ENCODE peak calls at places on chromosomes 11 and 22, in four cellular contexts. P is transverse colon, Q is suprapubic skin, I is sigmoid colon. M is an unnamed sample. For H3K27me3, the result is how much of the 10 kb centered on the place peaks cover.

GRCh38 chr22:21959274-21960074 is 6.8 kb upstream of the PPM1F start:
- DNase-seq in P (no peak), Q (no peak), I (no peak), M (no peak)

GRCh38 chr11:131136476-131136875 is 220.2 kb upstream of the SNX19 start:
- DNase-seq in P (no peak), Q (no peak), I (no peak), M (no peak)

GRCh38 chr11:95585071-95585751 is 204.4 kb downstream of the FAM76B start:
- DNase-seq in P (no peak), Q (no peak), I (no peak), M (no peak)

GRCh38 chr22:47124451-47124881 is 362.0 kb downstream of the TBC1D22A start:
- DNase-seq in P (no peak), Q (no peak), I (no peak), M (no peak)

GRCh38 chr11:107882095-107882820 is 23.7 kb upstream of the SLC35F2 start:
- DNase-seq in P (no peak), Q (peak), I (no peak), M (no peak)

GRCh38 chr11:69667619-69668604 is 7.2 kb downstream of the LTO1 start:
- DNase-seq in P (no peak), Q (peak), I (peak), M (no peak)

GRCh38 chr11:75428301-75428724 is 4.7 kb downstream of the KLHL35 start:
- DNase-seq in P (peak), Q (peak), I (peak), M (peak)

GRCh38 chr11:59899532-59899931 is 20.9 kb downstream of the OOSP3 start:
- DNase-seq in P (no peak), Q (no peak), I (no peak), M (no peak)

GRCh38 chr22:46514592-46515207 is 22.7 kb downstream of the CELSR1 start:
- DNase-seq in P (no peak), Q (no peak), I (no peak), M (no peak)

GRCh38 chr11:61158691-61159381 is 2.4 kb downstream of the VPS37C start:
- DNase-seq in P (peak), Q (no peak), I (peak), M (no peak)

GRCh38 chr11:37689951-37690350 is 1091.9 kb upstream of the RAG2 start:
- DNase-seq in P (no peak), Q (no peak), I (no peak), M (no peak)

GRCh38 chr22:22591348-22592299 is 32.6 kb upstream of the PRAME start:
- DNase-seq in P (no peak), Q (no peak), I (no peak), M (no peak)

GRCh38 chr11:27372159-27372558 is 9.1 kb upstream of the CCDC34 start:
- DNase-seq in P (no peak), Q (no peak), I (no peak), M (no peak)

GRCh38 chr11:26946209-26946828 is 47.6 kb upstream of the FIBIN start:
- DNase-seq in P (no peak), Q (no peak), I (no peak), M (no peak)

DNA sequence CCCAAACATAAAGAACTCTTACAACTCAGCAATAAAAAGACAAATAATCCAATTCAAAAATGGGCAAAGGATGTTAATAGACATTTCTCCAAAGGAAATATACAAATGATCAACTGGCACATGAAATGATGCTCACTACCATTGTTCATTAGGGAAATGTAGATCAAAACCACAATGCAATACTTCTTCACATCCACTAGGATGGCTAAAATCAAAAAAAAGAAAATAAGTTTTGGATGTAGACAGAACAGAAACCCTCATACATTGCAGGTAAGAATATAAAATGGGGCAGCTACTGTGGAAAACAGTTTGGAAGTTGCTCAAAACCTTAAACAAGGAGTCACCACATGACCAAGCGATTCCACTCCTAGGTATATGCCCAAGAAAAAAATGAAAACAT is 16.3 kb downstream of the SIK3 start:
- DNase-seq in P (no peak), Q (no peak), I (no peak), M (no peak)
- TF ChIP-seq CTCF in P (no peak), Q (no peak), I (no peak), M (no peak)

DNA sequence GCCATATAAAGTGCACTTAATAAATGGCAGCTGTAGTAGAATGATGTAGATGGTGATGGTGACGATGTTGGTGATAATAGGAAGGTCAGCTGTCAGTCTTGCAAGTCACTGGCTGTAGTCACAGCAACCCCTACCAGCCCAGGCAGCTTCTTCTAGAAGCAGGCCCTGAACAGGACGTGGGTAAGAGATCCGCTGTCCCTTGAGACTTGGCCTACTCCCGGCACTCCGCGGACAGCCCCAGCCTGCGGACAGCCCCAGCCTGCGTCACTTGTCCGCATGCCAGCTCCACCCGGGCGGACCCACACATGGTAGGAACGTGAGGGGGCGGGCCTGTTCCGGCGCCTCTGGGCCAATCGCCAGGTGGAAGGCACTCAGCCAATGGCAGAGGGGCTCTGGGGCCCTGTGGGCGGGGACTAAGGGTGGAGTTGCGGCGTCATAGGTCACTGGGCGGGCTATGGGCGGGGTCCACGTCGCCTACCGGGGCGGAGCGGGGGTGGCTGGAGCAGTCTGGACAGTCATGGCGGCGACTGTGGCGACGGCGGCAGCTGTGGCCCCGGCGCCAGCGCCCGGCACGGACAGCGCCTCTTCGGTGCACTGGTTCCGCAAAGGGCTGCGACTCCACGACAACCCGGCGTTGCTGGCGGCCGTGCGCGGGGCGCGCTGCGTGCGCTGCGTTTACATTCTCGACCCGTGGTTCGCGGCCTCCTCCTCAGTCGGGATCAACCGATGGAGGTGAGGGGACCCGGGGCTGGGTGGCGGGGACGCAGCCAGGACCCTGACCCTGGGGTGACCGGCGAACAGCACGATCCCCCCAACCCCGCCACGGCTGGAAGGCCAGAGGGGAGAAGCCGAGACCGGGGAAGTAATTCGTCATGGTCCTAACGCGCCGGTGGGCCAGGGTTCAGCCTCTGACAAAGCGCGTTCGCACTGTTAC is at the start of gene CRY2:
- DNase-seq in P (peak), Q (peak), I (peak), M (peak)
- TF ChIP-seq POLR2A in P (peak), Q (peak), I (peak), M (peak)

DNA sequence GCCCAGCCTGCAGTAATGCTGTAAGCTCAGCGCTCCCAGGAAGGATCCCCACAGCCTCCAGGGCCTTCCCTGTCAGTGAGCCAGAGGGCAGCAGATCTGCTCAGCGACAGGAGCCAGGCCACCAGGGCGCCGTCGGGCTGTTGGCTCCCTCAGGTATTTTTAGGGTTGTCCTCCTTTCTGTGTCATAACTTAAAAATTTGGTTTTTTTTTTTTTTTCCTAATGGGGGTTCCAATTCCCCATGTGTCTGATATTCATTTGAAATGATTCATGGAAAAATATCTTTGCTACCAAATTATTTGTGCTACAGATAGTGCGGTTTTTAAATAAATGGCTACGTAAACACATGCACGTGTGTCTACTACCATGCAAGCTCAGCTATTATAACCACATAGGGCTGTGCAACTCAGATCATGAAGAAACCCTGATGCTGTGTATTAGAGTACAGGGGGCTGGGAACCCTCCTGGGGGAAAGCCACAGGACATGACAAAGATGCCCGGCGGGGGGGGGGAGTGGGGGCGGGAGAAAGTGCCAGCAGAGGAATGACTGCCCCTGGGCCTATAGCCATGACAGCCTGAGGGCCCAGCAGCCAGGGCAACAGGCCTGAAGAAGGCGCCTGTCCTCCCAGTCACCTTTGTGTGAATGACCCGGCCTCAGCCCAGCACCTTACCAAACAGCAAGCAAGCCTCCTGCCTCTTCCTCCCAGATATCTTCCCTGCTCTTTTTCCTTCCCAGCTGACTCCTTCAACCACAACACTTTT is 89.3 kb downstream of the NAT10 start:
- DNase-seq in P (no peak), Q (no peak), I (no peak), M (no peak)
- H3K27me3 ChIP-seq in P (under half), Q (under half), I (under half), M (under half)

GRCh38 chr22:49433044-49433443 is 394.6 kb downstream of the BRD1 start:
- DNase-seq in P (no peak), Q (no peak), I (no peak), M (no peak)

GRCh38 chr22:49432211-49432905 is 395.3 kb downstream of the BRD1 start:
- DNase-seq in P (no peak), Q (no peak), I (no peak), M (no peak)

GRCh38 chr22:49435596-49435995 is 392.1 kb downstream of the BRD1 start:
- DNase-seq in P (no peak), Q (no peak), I (no peak), M (no peak)

GRCh38 chr22:49436056-49436455 is 391.6 kb downstream of the BRD1 start:
- DNase-seq in P (no peak), Q (no peak), I (no peak), M (no peak)

GRCh38 chr22:49433717-49434611 is 393.7 kb downstream of the BRD1 start:
- DNase-seq in P (no peak), Q (no peak), I (no peak), M (no peak)
- TF ChIP-seq CTCF in P (no peak), Q (no peak), I (no peak), M (no peak)

DNA sequence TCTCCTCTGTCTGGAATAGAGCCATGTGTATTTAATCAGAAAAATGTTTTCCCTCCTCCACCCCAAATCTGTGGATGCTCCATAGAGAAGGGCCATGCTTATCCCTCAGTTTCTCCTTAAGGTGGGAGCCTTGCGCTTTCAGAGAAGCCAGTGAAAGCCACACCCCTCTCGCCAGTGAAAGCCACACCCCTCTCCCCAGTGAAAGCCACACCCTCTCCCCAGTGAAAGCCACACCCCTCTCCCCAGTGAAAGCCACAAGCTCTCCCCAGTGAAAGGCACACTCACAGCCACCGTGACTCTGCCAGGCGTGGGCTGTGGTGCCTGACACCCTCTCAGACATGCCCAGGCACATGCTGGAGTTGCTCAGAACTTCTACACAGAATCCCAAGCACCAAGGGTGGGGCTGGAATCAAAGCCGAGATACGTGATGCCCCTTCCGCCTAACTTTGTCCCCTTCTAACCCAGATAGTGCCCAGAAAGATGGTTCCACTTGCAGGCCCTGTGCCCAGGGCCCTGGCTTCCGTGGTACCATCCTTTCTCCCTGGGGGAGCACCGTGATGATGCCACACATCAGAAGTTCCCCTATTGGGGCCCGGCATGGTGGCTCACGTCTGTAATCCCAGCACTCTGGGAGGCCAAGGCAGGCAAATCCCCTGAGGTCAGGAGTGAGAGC is 16.5 kb upstream of the PRR5 start:
- DNase-seq in P (peak), Q (no peak), I (no peak), M (no peak)
- TF ChIP-seq POLR2A in P (no peak), Q (no peak), I (no peak), M (no peak)